ENCODE peak calls at places on chromosome 11, in five cellular contexts. V is H1; M is NCI-H510A treated with DMSO at 0.1 percent for 48 hours; L is activated CD4-positive, alpha-beta T cell treated with anti-CD3 and anti-CD28 coated beads, Interleukin-2, amount 50 U/mL, for 24 hours; K is left colon. Y is an unnamed sample.

GRCh38 chr11:111308140-111308539 is 9.8 kb downstream of the POU2AF3 start:
- DNase-seq in K (peak; percentile 90), M (peak; percentile 91), V (no peak), L (no peak), Y (peak; percentile 94)

GRCh38 chr11:35875466-35875865 is 68.4 kb upstream of the LDLRAD3 start:
- DNase-seq in K (no peak), V (no peak), M (no peak), L (no peak), Y (no peak)

GRCh38 chr11:61362542-61362875 is 335 bp downstream of the TMEM138 start:
- DNase-seq in V (no peak), M (peak; percentile 81), K (peak; percentile 46), L (peak; percentile 27), Y (peak; percentile 52)

GRCh38 chr11:44817207-44817944 is 90.6 kb downstream of the TSPAN18 start:
- DNase-seq in K (no peak), M (no peak), L (no peak), V (no peak), Y (no peak)

GRCh38 chr11:88377151-88377550 is 39.6 kb upstream of the CTSC start:
- DNase-seq in L (no peak), M (no peak), V (no peak), K (no peak), Y (no peak)

GRCh38 chr11:75536786-75537629 is 11.3 kb upstream of the GDPD5 start:
- DNase-seq in V (no peak), M (no peak), L (no peak), K (no peak), Y (no peak)

GRCh38 chr11:87445002-87445401 is 407.3 kb downstream of the TMEM135 start:
- DNase-seq in K (no peak), V (no peak), L (no peak), M (no peak), Y (no peak)

GRCh38 chr11:35418847-35419712 is at the start of gene SLC1A2:
- DNase-seq in V (no peak), K (no peak), L (no peak), M (peak; percentile 5), Y (peak; percentile 31)

GRCh38 chr11:76723142-76723541 is 52.6 kb upstream of the LRRC32 start:
- DNase-seq in V (no peak), L (no peak), K (no peak), M (no peak), Y (no peak)

GRCh38 chr11:70454197-70454767 is 56.0 kb downstream of the CTTN start:
- DNase-seq in V (no peak), M (no peak), K (no peak), L (no peak), Y (peak; percentile 36)

GRCh38 chr11:1837171-1838076 is 1.4 kb upstream of the TNNI2 start:
- DNase-seq in V (peak; percentile 50), K (peak; percentile 75), L (peak; percentile 61), M (no peak), Y (no peak)